ENCODE peak calls at places on chromosomes 2 and 18, in nine cellular contexts. J is NCI-H1694; U is amniotic stem cell; B is activated CD4-positive, alpha-beta T cell treated with anti-CD3 and anti-CD28 coated beads, Interleukin-2, amount 50 U/mL, for 48 hours; Y is DMS53; P is skeletal muscle cell; O is NCI-H2081; W is activated T-helper 1 cell treated with anti-CD3 and anti-CD28 coated beads, Interleukin-2, amount 50 U/mL, for 16 hours; X is OCI-LY7. S is an unnamed sample.

GRCh38 chr2:64847930-64848329 is 141.3 kb upstream of the SLC1A4 start:
- DNase-seq in J (no peak), U (no peak), B (no peak), Y (no peak), P (no peak), O (no peak), W (no peak), X (no peak), S (peak)

GRCh38 chr2:239758325-239758877 is 266.7 kb downstream of the NDUFA10 start:
- DNase-seq in J (no peak), U (no peak), B (no peak), Y (no peak), P (no peak), O (no peak), W (no peak), X (no peak), S (peak)

GRCh38 chr2:146734042-146734715 is 1110.7 kb upstream of the ACVR2A start:
- DNase-seq in J (peak), U (no peak), B (no peak), Y (peak), P (peak), O (peak), W (no peak), X (peak), S (peak)

GRCh38 chr2:237723613-237724012 is 75.0 kb upstream of the RBM44 start:
- DNase-seq in J (peak), U (no peak), B (no peak), Y (peak), P (no peak), O (peak), W (no peak), X (peak), S (peak)

GRCh38 chr2:178891265-178891958 is 84.2 kb upstream of the TTN start:
- DNase-seq in J (peak), U (peak), B (peak), Y (peak), P (no peak), O (peak), W (peak), X (peak), S (peak)

GRCh38 chr18:5420909-5421308 is 122.9 kb downstream of the EPB41L3 start:
- DNase-seq in J (no peak), U (no peak), B (no peak), Y (no peak), P (no peak), O (no peak), W (no peak), X (no peak), S (no peak)

GRCh38 chr2:45272549-45273245 is 263.4 kb upstream of the SIX2 start:
- DNase-seq in J (no peak), U (no peak), B (no peak), Y (peak), P (no peak), O (no peak), W (no peak), X (no peak), S (no peak)

GRCh38 chr2:71609441-71609840 is 156.1 kb downstream of the DYSF start:
- DNase-seq in J (no peak), U (no peak), B (no peak), Y (no peak), P (no peak), O (no peak), W (no peak), X (no peak), S (no peak)

GRCh38 chr2:30252723-30253688 is 21.7 kb downstream of the LBH start:
- DNase-seq in J (no peak), U (peak), B (peak), Y (no peak), P (no peak), O (no peak), W (no peak), X (no peak), S (peak)

GRCh38 chr2:164412831-164413230 is 208.5 kb downstream of the GRB14 start:
- DNase-seq in J (no peak), U (no peak), B (no peak), Y (no peak), P (no peak), O (no peak), W (no peak), X (no peak), S (no peak)

GRCh38 chr18:54717673-54718435 is 110.4 kb upstream of the RAB27B start:
- DNase-seq in J (no peak), U (no peak), B (peak), Y (no peak), P (no peak), O (peak), W (peak), X (peak), S (peak)

GRCh38 chr18:77006305-77007175 is 126.0 kb downstream of the MBP start:
- DNase-seq in J (no peak), U (no peak), B (no peak), Y (no peak), P (no peak), O (no peak), W (no peak), X (no peak), S (no peak)

GRCh38 chr2:226906439-226906796 is 70.6 kb downstream of the RHBDD1 start:
- DNase-seq in J (no peak), U (no peak), B (no peak), Y (no peak), P (no peak), O (no peak), W (no peak), X (peak), S (no peak)

GRCh38 chr2:45860136-45861106 is 208.9 kb downstream of the PRKCE start:
- DNase-seq in J (no peak), U (no peak), B (peak), Y (no peak), P (no peak), O (no peak), W (no peak), X (no peak), S (peak)

GRCh38 chr2:50480507-50480906 is 551.4 kb downstream of the NRXN1 start:
- DNase-seq in J (no peak), U (no peak), B (no peak), Y (peak), P (no peak), O (peak), W (no peak), X (peak), S (no peak)

GRCh38 chr2:100125641-100126040 is 16.7 kb downstream of the AFF3 start:
- DNase-seq in J (no peak), U (no peak), B (no peak), Y (no peak), P (no peak), O (no peak), W (no peak), X (no peak), S (peak)

GRCh38 chr2:27007416-27008374 is 25.1 kb upstream of the TMEM214 start:
- DNase-seq in J (no peak), U (no peak), B (no peak), Y (no peak), P (no peak), O (no peak), W (no peak), X (no peak), S (no peak)

GRCh38 chr18:44729631-44730101 is 49.0 kb downstream of the SETBP1 start:
- DNase-seq in J (no peak), U (no peak), B (peak), Y (no peak), P (peak), O (no peak), W (no peak), X (no peak), S (peak)

GRCh38 chr2:68466361-68466777 is 725 bp downstream of the FBXO48 start:
- DNase-seq in J (no peak), U (no peak), B (peak), Y (peak), P (peak), O (no peak), W (no peak), X (peak), S (peak)

GRCh38 chr2:65686928-65687521 is 254.6 kb upstream of the SPRED2 start:
- DNase-seq in J (no peak), U (no peak), B (no peak), Y (peak), P (no peak), O (peak), W (no peak), X (peak), S (peak)

GRCh38 chr2:143936758-143937562 is 583.0 kb downstream of the ZEB2 start:
- DNase-seq in J (no peak), U (no peak), B (peak), Y (peak), P (no peak), O (peak), W (no peak), X (no peak), S (peak)

GRCh38 chr2:109045505-109045904 is 56.5 kb upstream of the EDAR start:
- DNase-seq in J (no peak), U (no peak), B (no peak), Y (no peak), P (no peak), O (no peak), W (no peak), X (no peak), S (no peak)

GRCh38 chr2:103119352-103119751 is 357.5 kb downstream of the TMEM182 start:
- DNase-seq in J (no peak), U (no peak), B (no peak), Y (no peak), P (no peak), O (no peak), W (no peak), X (no peak), S (no peak)

GRCh38 chr2:120707816-120708215 is 27.9 kb upstream of the GLI2 start:
- DNase-seq in J (no peak), U (no peak), B (no peak), Y (no peak), P (no peak), O (no peak), W (no peak), X (no peak), S (no peak)

GRCh38 chr2:187302146-187302545 is 145.9 kb downstream of the CALCRL start:
- DNase-seq in J (no peak), U (no peak), B (no peak), Y (no peak), P (no peak), O (peak), W (no peak), X (no peak), S (no peak)

GRCh38 chr2:198282061-198282460 is 477.7 kb downstream of the PLCL1 start:
- DNase-seq in J (no peak), U (no peak), B (no peak), Y (no peak), P (no peak), O (no peak), W (no peak), X (no peak), S (no peak)

GRCh38 chr18:15165048-15165447 is 417.1 kb downstream of the ANKRD30B start:
- DNase-seq in J (no peak), U (no peak), B (no peak), Y (no peak), P (no peak), O (no peak), W (no peak), X (no peak), S (peak)

GRCh38 chr2:218392891-218393462 is 6.7 kb upstream of the CTDSP1 start:
- DNase-seq in J (no peak), U (no peak), B (no peak), Y (no peak), P (no peak), O (no peak), W (no peak), X (no peak), S (no peak)

GRCh38 chr2:66578853-66579158 is 143.9 kb downstream of the MEIS1 start:
- DNase-seq in J (no peak), U (no peak), B (no peak), Y (peak), P (no peak), O (no peak), W (no peak), X (no peak), S (no peak)

GRCh38 chr2:121336528-121337294 is 51.7 kb upstream of the TFCP2L1 start:
- DNase-seq in J (no peak), U (no peak), B (no peak), Y (peak), P (no peak), O (no peak), W (no peak), X (no peak), S (no peak)

GRCh38 chr2:27307545-27308358 is 493 bp downstream of the UCN start:
- DNase-seq in J (no peak), U (no peak), B (no peak), Y (peak), P (no peak), O (no peak), W (no peak), X (no peak), S (peak)

GRCh38 chr18:46062781-46063180 is 9.3 kb downstream of the PSTPIP2 start:
- DNase-seq in J (no peak), U (no peak), B (no peak), Y (no peak), P (no peak), O (no peak), W (no peak), X (no peak), S (peak)

S was measured in mesendoderm.